ENCODE peak calls at places on chromosomes 6 and 20, in six cellular contexts. One of them, this sample, is unnamed.
A peak's percentile ranks its signal among the peaks of the same experiment; 100 is the strongest.

GRCh38 chr6:134373282-134373922 is 55.5 kb upstream of the SGK1 start:
- DNase-seq in HepG2: no peak
- DNase-seq in K562: no peak
- DNase-seq in GM12878: peak; percentile 85
- DNase-seq in H1: no peak
- DNase-seq in GM12891: peak; percentile 16
- DNase-seq in this sample: peak; percentile 9

GRCh38 chr6:35718911-35719381 is 17.9 kb upstream of the ARMC12 start:
- DNase-seq in K562: no peak
- DNase-seq in GM12878: no peak
- DNase-seq in HepG2: no peak
- DNase-seq in GM12891: no peak
- DNase-seq in H1: no peak
- DNase-seq in this sample: no peak

GRCh38 chr6:39806277-39806676 is 14.1 kb downstream of the DAAM2 start:
- DNase-seq in HepG2: no peak
- DNase-seq in GM12878: no peak
- DNase-seq in H1: no peak
- DNase-seq in K562: no peak
- DNase-seq in GM12891: no peak
- DNase-seq in this sample: no peak

GRCh38 chr6:57342148-57342669 is 24.8 kb downstream of the PRIM2 start:
- DNase-seq in HepG2: no peak
- DNase-seq in GM12878: no peak
- DNase-seq in H1: no peak
- DNase-seq in GM12891: no peak
- DNase-seq in K562: no peak
- DNase-seq in this sample: no peak

GRCh38 chr6:113623124-113623523 is 234.0 kb upstream of the MARCKS start:
- DNase-seq in GM12891: no peak
- DNase-seq in H1: no peak
- DNase-seq in GM12878: no peak
- DNase-seq in HepG2: no peak
- DNase-seq in K562: no peak
- DNase-seq in this sample: no peak

GRCh38 chr6:105302617-105303128 is 100.2 kb downstream of the PREP start:
- DNase-seq in HepG2: no peak
- DNase-seq in K562: no peak
- DNase-seq in H1: no peak
- DNase-seq in GM12891: no peak
- DNase-seq in GM12878: no peak
- DNase-seq in this sample: no peak

GRCh38 chr6:136351518-136352106 is 62.0 kb upstream of the BCLAF1 start:
- DNase-seq in HepG2: no peak
- DNase-seq in GM12878: no peak
- DNase-seq in K562: no peak
- DNase-seq in H1: no peak
- DNase-seq in GM12891: no peak
- DNase-seq in this sample: no peak

GRCh38 chr6:1608222-1608975 is 1.3 kb upstream of the FOXC1 start:
- DNase-seq in GM12878: no peak
- DNase-seq in H1: no peak
- DNase-seq in GM12891: no peak
- DNase-seq in K562: no peak
- DNase-seq in HepG2: no peak
- DNase-seq in this sample: no peak

GRCh38 chr6:53878808-53879207 is 84.0 kb downstream of the LRRC1 start:
- DNase-seq in GM12878: no peak
- DNase-seq in K562: no peak
- DNase-seq in HepG2: no peak
- DNase-seq in H1: no peak
- DNase-seq in GM12891: no peak
- DNase-seq in this sample: no peak

GRCh38 chr6:36247691-36248090 is 22.2 kb upstream of the PNPLA1 start:
- DNase-seq in HepG2: no peak
- DNase-seq in K562: no peak
- DNase-seq in H1: no peak
- DNase-seq in GM12878: no peak
- DNase-seq in GM12891: no peak
- DNase-seq in this sample: no peak

GRCh38 chr6:31972709-31973350 is 892 bp upstream of the DXO start:
- DNase-seq in GM12891: no peak
- DNase-seq in K562: peak; percentile 58
- DNase-seq in GM12878: no peak
- DNase-seq in HepG2: no peak
- DNase-seq in H1: no peak
- DNase-seq in this sample: no peak

GRCh38 chr6:43052842-43053544 is 658 bp downstream of the CUL7 start:
- DNase-seq in K562: no peak
- DNase-seq in HepG2: no peak
- DNase-seq in GM12878: no peak
- DNase-seq in GM12891: peak; percentile 51
- DNase-seq in H1: no peak
- DNase-seq in this sample: no peak

GRCh38 chr20:59005523-59006166 is 1.4 kb downstream of the CTSZ start:
- DNase-seq in GM12878: no peak
- DNase-seq in H1: no peak
- DNase-seq in HepG2: no peak
- DNase-seq in GM12891: no peak
- DNase-seq in K562: no peak
- DNase-seq in this sample: no peak

GRCh38 chr6:158020811-158021210 is 39.1 kb downstream of the SYNJ2 start:
- DNase-seq in K562: no peak
- DNase-seq in HepG2: no peak
- DNase-seq in GM12891: no peak
- DNase-seq in GM12878: no peak
- DNase-seq in H1: no peak
- DNase-seq in this sample: no peak

GRCh38 chr6:170088349-170088951 is 202.4 kb downstream of the DLL1 start:
- DNase-seq in HepG2: no peak
- DNase-seq in H1: no peak
- DNase-seq in GM12891: no peak
- DNase-seq in GM12878: no peak
- DNase-seq in K562: no peak
- DNase-seq in this sample: no peak

GRCh38 chr20:47300071-47300470 is 56.4 kb downstream of the ZMYND8 start:
- DNase-seq in GM12891: no peak
- DNase-seq in K562: no peak
- DNase-seq in HepG2: no peak
- DNase-seq in H1: no peak
- DNase-seq in GM12878: no peak
- DNase-seq in this sample: no peak

GRCh38 chr6:159836294-159837140 is 36.4 kb downstream of the PNLDC1 start:
- DNase-seq in H1: no peak
- DNase-seq in GM12878: no peak
- DNase-seq in GM12891: no peak
- DNase-seq in K562: no peak
- DNase-seq in HepG2: no peak
- DNase-seq in this sample: no peak

GRCh38 chr6:16564430-16564829 is 196.8 kb downstream of the ATXN1 start:
- DNase-seq in GM12878: no peak
- DNase-seq in GM12891: no peak
- DNase-seq in H1: no peak
- DNase-seq in K562: no peak
- DNase-seq in HepG2: no peak
- DNase-seq in this sample: no peak

GRCh38 chr6:47197672-47198640 is 111.7 kb downstream of the TNFRSF21 start:
- DNase-seq in H1: no peak
- DNase-seq in GM12878: no peak
- DNase-seq in K562: no peak
- DNase-seq in HepG2: no peak
- DNase-seq in GM12891: no peak
- DNase-seq in this sample: no peak

GRCh38 chr6:34339971-34340370 is 52.5 kb downstream of the NUDT3 start:
- DNase-seq in GM12891: no peak
- DNase-seq in HepG2: no peak
- DNase-seq in GM12878: no peak
- DNase-seq in H1: no peak
- DNase-seq in K562: no peak
- DNase-seq in this sample: no peak

GRCh38 chr6:34340394-34340793 is 52.1 kb downstream of the NUDT3 start:
- DNase-seq in GM12878: no peak
- DNase-seq in H1: no peak
- DNase-seq in K562: no peak
- DNase-seq in HepG2: no peak
- DNase-seq in GM12891: no peak
- DNase-seq in this sample: no peak

GRCh38 chr6:34340906-34341480 is 51.5 kb downstream of the NUDT3 start:
- DNase-seq in K562: no peak
- DNase-seq in GM12878: no peak
- DNase-seq in H1: no peak
- DNase-seq in GM12891: no peak
- DNase-seq in HepG2: no peak
- DNase-seq in this sample: no peak

GRCh38 chr6:34342247-34342646 is 50.2 kb downstream of the NUDT3 start:
- DNase-seq in GM12891: no peak
- DNase-seq in GM12878: no peak
- DNase-seq in K562: no peak
- DNase-seq in H1: no peak
- DNase-seq in HepG2: no peak
- DNase-seq in this sample: no peak

GRCh38 chr6:34341481-34341971 is 50.9 kb downstream of the NUDT3 start:
- DNase-seq in H1: no peak
- DNase-seq in HepG2: no peak
- DNase-seq in K562: no peak
- DNase-seq in GM12891: no peak
- DNase-seq in GM12878: no peak
- DNase-seq in this sample: no peak
- TF ChIP-seq POLR2AphosphoS5 in H1: no peak
- TF ChIP-seq POLR2AphosphoS5 in HepG2: no peak
- TF ChIP-seq POLR2AphosphoS5 in K562: no peak
- TF ChIP-seq POLR2AphosphoS5 in GM12891: no peak
- TF ChIP-seq POLR2AphosphoS5 in GM12878: no peak
- TF ChIP-seq POLR2AphosphoS5 in this sample: no peak

GRCh38 chr6:28167068-28167467 is 25.4 kb downstream of the ZKSCAN8 start:
- DNase-seq in GM12878: no peak
- DNase-seq in GM12891: no peak
- DNase-seq in K562: no peak
- DNase-seq in HepG2: no peak
- DNase-seq in H1: no peak
- DNase-seq in this sample: no peak
- TF ChIP-seq TAF1 in GM12878: no peak
- TF ChIP-seq TAF1 in GM12891: no peak
- TF ChIP-seq TAF1 in K562: no peak
- TF ChIP-seq TAF1 in HepG2: no peak
- TF ChIP-seq TAF1 in H1: no peak
- TF ChIP-seq TAF1 in this sample: no peak

GRCh38 chr6:127120109-127120786 is 1.8 kb downstream of the RSPO3 start:
- DNase-seq in H1: no peak
- DNase-seq in GM12878: no peak
- DNase-seq in HepG2: no peak
- DNase-seq in GM12891: no peak
- DNase-seq in K562: no peak
- DNase-seq in this sample: peak; percentile 2

GRCh38 chr6:127115032-127115661 is 3.3 kb upstream of the RSPO3 start:
- DNase-seq in GM12878: no peak
- DNase-seq in GM12891: no peak
- DNase-seq in H1: no peak
- DNase-seq in HepG2: no peak
- DNase-seq in K562: no peak
- DNase-seq in this sample: no peak

GRCh38 chr6:127118505-127119360 is at the start of gene RSPO3:
- DNase-seq in HepG2: no peak
- DNase-seq in K562: no peak
- DNase-seq in GM12891: peak; percentile 17
- DNase-seq in H1: no peak
- DNase-seq in GM12878: no peak
- DNase-seq in this sample: peak; percentile 13

GRCh38 chr6:127119361-127120108 is 1.1 kb downstream of the RSPO3 start:
- DNase-seq in GM12878: no peak
- DNase-seq in K562: no peak
- DNase-seq in H1: no peak
- DNase-seq in GM12891: peak; percentile 31
- DNase-seq in HepG2: no peak
- DNase-seq in this sample: peak; percentile 31

DNA sequence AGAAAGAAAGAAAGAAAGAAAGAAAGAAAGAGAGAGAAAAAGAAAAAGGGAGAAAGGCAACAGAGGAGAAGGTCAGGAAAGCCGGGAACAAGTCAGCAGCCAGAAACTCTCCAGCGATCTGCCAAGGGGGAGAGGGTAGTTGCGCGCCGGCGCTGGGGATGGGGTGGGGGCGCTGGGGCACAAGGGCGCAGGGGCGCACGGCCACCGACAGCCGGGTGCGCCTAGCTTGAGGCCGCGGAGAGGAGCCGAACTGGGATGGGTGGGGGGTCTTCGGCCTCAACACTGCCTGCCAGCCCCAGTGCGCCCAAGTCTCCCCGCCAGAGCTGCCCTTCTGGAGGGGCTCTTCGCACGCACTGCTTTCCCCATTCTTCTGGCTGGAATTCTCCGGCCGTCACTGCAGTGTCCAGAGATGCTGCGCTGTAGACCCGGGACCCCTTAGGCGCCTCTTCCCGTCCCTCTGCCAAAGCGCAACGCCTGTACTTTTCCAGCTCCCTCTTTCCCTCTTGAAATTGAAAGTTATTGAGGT is 429 bp upstream of the RSPO3 start:
- DNase-seq in GM12891: no peak
- DNase-seq in H1: no peak
- DNase-seq in K562: no peak
- DNase-seq in GM12878: no peak
- DNase-seq in HepG2: no peak
- DNase-seq in this sample: peak; percentile 2
- TF ChIP-seq POLR2A in GM12891: no peak
- TF ChIP-seq POLR2A in H1: no peak
- TF ChIP-seq POLR2A in K562: no peak
- TF ChIP-seq POLR2A in GM12878: no peak
- TF ChIP-seq POLR2A in HepG2: no peak
- TF ChIP-seq POLR2A in this sample: no peak

DNA sequence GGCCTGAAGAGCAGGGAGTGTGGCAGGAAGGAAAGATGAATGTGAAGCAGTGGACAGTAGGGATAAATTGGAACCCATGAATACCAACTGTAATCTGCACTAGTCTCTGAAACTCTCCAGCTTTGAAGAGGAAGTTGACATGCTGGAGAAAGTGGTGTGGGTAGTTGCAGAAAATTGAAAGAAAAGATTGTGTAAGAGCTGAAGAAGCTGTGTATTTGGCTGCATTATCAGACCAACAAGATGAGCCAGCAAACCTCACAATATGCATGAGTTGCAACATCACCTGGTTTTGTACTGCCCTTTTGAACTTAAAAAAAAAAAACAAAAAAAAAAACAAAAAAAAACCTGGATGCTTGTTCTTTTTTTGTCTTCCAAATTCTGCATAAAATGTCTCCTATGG is 921.9 kb upstream of the EYS start:
- DNase-seq in K562: no peak
- DNase-seq in GM12878: no peak
- DNase-seq in H1: no peak
- DNase-seq in GM12891: no peak
- DNase-seq in HepG2: no peak
- DNase-seq in this sample: no peak
- TF ChIP-seq POLR2AphosphoS5 in K562: no peak
- TF ChIP-seq POLR2AphosphoS5 in GM12878: no peak
- TF ChIP-seq POLR2AphosphoS5 in H1: no peak
- TF ChIP-seq POLR2AphosphoS5 in GM12891: no peak
- TF ChIP-seq POLR2AphosphoS5 in HepG2: no peak
- TF ChIP-seq POLR2AphosphoS5 in this sample: no peak

This sample was measured in GM12892.